ENCODE peak calls at places on chromosomes 12 and 14, in five cellular contexts. U, K, F, I and G are unnamed samples.

GRCh38 chr12:64450711-64451486 is 1.0 kb upstream of the TBK1 start:
- DNase-seq in U (no peak), K (peak), F (no peak), I (no peak), G (no peak)

GRCh38 chr12:66742508-66743367 is 63.9 kb upstream of the GRIP1 start:
- DNase-seq in U (no peak), K (no peak), F (no peak), I (no peak), G (no peak)

GRCh38 chr14:21071225-21072041 is 1.3 kb downstream of the ARHGEF40 start:
- DNase-seq in U (peak), K (peak), F (peak), I (peak), G (no peak)

GRCh38 chr12:120012067-120012621 is 23.1 kb downstream of the BICDL1 start:
- DNase-seq in U (peak), K (peak), F (no peak), I (peak), G (no peak)

GRCh38 chr12:16939871-16940306 is 333.9 kb upstream of the LMO3 start:
- DNase-seq in U (peak), K (peak), F (peak), I (no peak), G (no peak)

GRCh38 chr14:70281938-70282337 is 77.5 kb downstream of the COX16 start:
- DNase-seq in U (no peak), K (peak), F (no peak), I (no peak), G (no peak)

GRCh38 chr12:62834971-62835547 is 99.9 kb downstream of the PPM1H start:
- DNase-seq in U (no peak), K (no peak), F (no peak), I (no peak), G (no peak)

GRCh38 chr14:86310148-86310547 is 780.2 kb downstream of the FLRT2 start:
- DNase-seq in U (no peak), K (no peak), F (no peak), I (no peak), G (no peak)

GRCh38 chr12:9951026-9951652 is 19.0 kb upstream of the CLEC2A start:
- DNase-seq in U (no peak), K (no peak), F (no peak), I (peak), G (no peak)

GRCh38 chr14:100762901-100763300 is 36.2 kb downstream of the DLK1 start:
- DNase-seq in U (no peak), K (no peak), F (no peak), I (no peak), G (no peak)

GRCh38 chr14:77260631-77261030 is 10.4 kb downstream of the NGB start:
- DNase-seq in U (no peak), K (no peak), F (no peak), I (no peak), G (no peak)

GRCh38 chr14:89801128-89801527 is 153.4 kb downstream of the EFCAB11 start:
- DNase-seq in U (no peak), K (no peak), F (no peak), I (no peak), G (no peak)

GRCh38 chr12:96371787-96372699 is 28.2 kb downstream of the CDK17 start:
- DNase-seq in U (no peak), K (peak), F (no peak), I (no peak), G (no peak)

GRCh38 chr12:108399514-108399913 is 60.4 kb upstream of the CMKLR1 start:
- DNase-seq in U (no peak), K (no peak), F (no peak), I (no peak), G (no peak)

GRCh38 chr14:37587881-37588666 is 7.0 kb downstream of the FOXA1 start:
- DNase-seq in U (peak), K (peak), F (no peak), I (no peak), G (no peak)

GRCh38 chr14:105088812-105089745 is 23.8 kb upstream of the GPR132 start:
- DNase-seq in U (no peak), K (no peak), F (peak), I (no peak), G (no peak)

GRCh38 chr14:75170797-75171196 is 5.6 kb downstream of the TMED10 start:
- DNase-seq in U (no peak), K (no peak), F (no peak), I (no peak), G (no peak)

GRCh38 chr14:65370890-65371289 is 41.6 kb upstream of the FUT8 start:
- DNase-seq in U (no peak), K (no peak), F (no peak), I (no peak), G (no peak)

GRCh38 chr14:72128629-72129028 is 196.4 kb downstream of the RGS6 start:
- DNase-seq in U (no peak), K (no peak), F (no peak), I (no peak), G (no peak)

GRCh38 chr14:50039734-50040400 is 76.5 kb downstream of the VCPKMT start:
- DNase-seq in U (no peak), K (no peak), F (no peak), I (no peak), G (no peak)

GRCh38 chr12:34298176-34298970 is 276.1 kb downstream of the ALG10 start:
- DNase-seq in U (no peak), K (no peak), F (no peak), I (no peak), G (no peak)

GRCh38 chr12:24760162-24760561 is 188.7 kb downstream of the BCAT1 start:
- DNase-seq in U (no peak), K (peak), F (no peak), I (no peak), G (no peak)

GRCh38 chr14:31096255-31096654 is 70.1 kb upstream of the STRN3 start:
- DNase-seq in U (no peak), K (no peak), F (no peak), I (no peak), G (no peak)

GRCh38 chr14:54763761-54764160 is 138.9 kb downstream of the GCH1 start:
- DNase-seq in U (no peak), K (no peak), F (no peak), I (no peak), G (no peak)

GRCh38 chr12:57549909-57550627 is at the start of gene KIF5A:
- DNase-seq in U (peak), K (peak), F (no peak), I (peak), G (peak)

GRCh38 chr12:91778938-91779400 is 366.7 kb downstream of the BTG1 start:
- DNase-seq in U (no peak), K (no peak), F (peak), I (peak), G (no peak)

GRCh38 chr12:54394281-54394719 is 9.8 kb upstream of the ZNF385A start:
- DNase-seq in U (peak), K (peak), F (peak), I (no peak), G (no peak)

GRCh38 chr14:64510825-64511679 is 6.5 kb downstream of the ZBTB1 start:
- DNase-seq in U (peak), K (peak), F (peak), I (peak), G (no peak)

GRCh38 chr14:91286530-91286937 is 42.0 kb upstream of the GPR68 start:
- DNase-seq in U (peak), K (peak), F (peak), I (peak), G (peak)

GRCh38 chr14:28754209-28754985 is 12.2 kb upstream of the FOXG1 start:
- DNase-seq in U (peak), K (peak), F (no peak), I (no peak), G (no peak)

GRCh38 chr14:30610719-30611388 is 11.3 kb upstream of the SCFD1 start:
- DNase-seq in U (no peak), K (no peak), F (peak), I (peak), G (no peak)

GRCh38 chr14:70047598-70048312 is 141.0 kb downstream of the SLC8A3 start:
- DNase-seq in U (no peak), K (no peak), F (no peak), I (no peak), G (no peak)

GRCh38 chr12:1103051-1103450 is 112.0 kb downstream of the ERC1 start:
- DNase-seq in U (no peak), K (peak), F (no peak), I (no peak), G (no peak)

GRCh38 chr12:47551426-47551851 is 154.4 kb downstream of the RPAP3 start:
- DNase-seq in U (no peak), K (no peak), F (no peak), I (no peak), G (no peak)

GRCh38 chr12:80761818-80762217 is 45.1 kb downstream of the MYF5 start:
- DNase-seq in U (no peak), K (no peak), F (no peak), I (no peak), G (no peak)

GRCh38 chr14:94376976-94377865 is 11.2 kb downstream of the SERPINA1 start:
- DNase-seq in U (no peak), K (no peak), F (no peak), I (no peak), G (no peak)
- TF ChIP-seq CTCF in U (no peak), K (no peak), F (no peak), I (no peak), G (no peak)

DNA sequence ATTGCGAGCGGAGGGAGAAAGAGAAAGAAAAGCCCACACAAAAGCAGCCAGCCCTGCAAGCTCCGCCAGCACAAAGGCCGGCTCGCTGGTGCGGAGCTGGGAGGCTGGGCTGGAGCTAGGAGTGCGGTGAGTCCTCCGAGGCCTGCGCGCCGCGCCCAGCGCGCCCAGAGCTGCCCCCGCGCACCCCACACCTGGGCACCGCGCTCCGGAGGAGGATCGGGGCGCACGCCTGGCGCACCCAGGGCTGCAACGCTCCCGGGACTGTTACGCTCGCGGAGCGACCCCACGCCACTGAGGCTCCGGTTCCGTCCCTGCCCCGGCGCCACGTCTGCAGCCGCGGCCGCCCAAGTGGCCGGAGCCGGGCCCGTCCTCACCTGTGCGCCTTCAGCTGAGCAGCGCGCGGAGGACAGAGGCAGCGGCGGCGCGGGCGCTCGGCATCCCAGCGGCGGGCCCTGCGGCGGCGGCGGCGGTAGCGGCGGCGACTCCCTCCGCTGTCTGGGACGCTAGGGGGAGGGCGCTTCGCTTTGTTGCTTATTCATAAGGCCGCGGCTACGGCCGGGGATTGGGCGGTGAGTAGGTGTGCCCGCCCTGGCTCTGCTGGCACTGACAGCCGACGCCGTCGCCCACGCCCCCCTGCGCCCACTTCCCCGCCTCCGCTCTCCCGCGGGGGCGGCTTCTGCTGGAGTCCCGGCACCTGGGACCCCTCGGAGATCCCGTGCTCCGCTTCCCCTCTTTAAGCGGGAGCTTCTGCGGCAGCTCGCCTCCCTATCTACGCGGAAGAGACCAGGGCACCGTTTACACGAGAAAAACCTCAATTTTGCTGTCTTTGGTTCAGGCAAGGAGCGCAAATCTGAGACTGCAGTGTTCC is at the start of gene ARMH4:
- DNase-seq in U (peak), K (peak), F (peak), I (peak), G (peak)
- TF ChIP-seq CTCF in U (peak), K (peak), F (no peak), I (no peak), G (no peak)

GRCh38 chr12:118714500-118714899 is 266.8 kb upstream of the SRRM4 start:
- DNase-seq in U (no peak), K (no peak), F (no peak), I (no peak), G (no peak)

GRCh38 chr12:118715647-118716046 is 265.7 kb upstream of the SRRM4 start:
- DNase-seq in U (no peak), K (no peak), F (no peak), I (no peak), G (no peak)

GRCh38 chr12:118711185-118711584 is 270.2 kb upstream of the SRRM4 start:
- DNase-seq in U (no peak), K (no peak), F (no peak), I (no peak), G (no peak)

DNA sequence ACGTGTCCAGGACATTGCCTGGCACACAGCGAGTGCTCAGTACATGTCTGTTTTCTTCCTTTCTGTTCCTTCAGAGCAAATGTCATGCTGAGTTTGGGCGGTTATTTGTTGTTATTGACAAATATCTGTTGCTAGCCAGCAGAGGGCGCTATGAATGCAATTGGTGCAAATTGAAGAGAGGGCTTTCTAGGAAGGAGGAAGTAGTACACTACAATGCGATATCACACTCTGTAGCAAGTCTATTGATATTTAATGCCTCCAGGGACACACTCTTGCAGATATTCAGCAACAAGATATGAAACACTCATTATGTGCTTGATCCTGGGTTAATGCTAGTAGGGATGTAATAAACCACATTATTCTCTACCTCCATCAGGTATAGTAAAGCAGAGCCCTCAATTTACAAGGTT is 267.3 kb upstream of the SRRM4 start:
- DNase-seq in U (peak), K (peak), F (no peak), I (no peak), G (no peak)
- TF ChIP-seq CTCF in U (peak), K (peak), F (no peak), I (no peak), G (peak)

DNA sequence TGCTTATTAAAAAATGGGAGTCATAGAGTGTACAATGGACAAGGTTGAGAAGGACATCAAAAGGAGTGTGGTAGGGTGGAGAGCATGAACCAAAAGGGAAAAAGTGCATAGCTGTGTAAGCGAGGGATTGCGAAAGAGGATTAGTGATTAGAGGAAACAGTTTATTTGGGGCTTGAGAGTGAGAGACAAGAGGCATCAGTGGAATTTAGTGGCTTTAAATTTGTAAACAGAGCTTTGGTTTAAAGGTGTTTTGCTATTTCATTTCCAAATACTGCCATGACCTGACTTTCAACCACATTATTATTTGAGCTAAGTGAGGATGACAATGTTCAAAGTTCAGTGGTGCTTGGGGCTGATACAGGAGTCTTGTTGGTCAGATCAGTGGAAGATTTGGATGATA is 53.4 kb downstream of the SLC16A7 start:
- DNase-seq in U (no peak), K (no peak), F (no peak), I (no peak), G (no peak)
- TF ChIP-seq CTCF in U (no peak), K (no peak), F (no peak), I (no peak), G (no peak)

GRCh38 chr14:87334997-87335675 is 657.8 kb downstream of the GALC start:
- DNase-seq in U (no peak), K (no peak), F (no peak), I (no peak), G (no peak)
- TF ChIP-seq CTCF in U (peak), K (peak), F (no peak), I (no peak), G (peak)

GRCh38 chr12:30965613-30965985 is 39.1 kb downstream of the TSPAN11 start:
- DNase-seq in U (peak), K (no peak), F (peak), I (no peak), G (no peak)
- TF ChIP-seq CTCF in U (peak), K (peak), F (no peak), I (no peak), G (no peak)

GRCh38 chr14:88168498-88169165 is 154.4 kb downstream of the KCNK10 start:
- DNase-seq in U (peak), K (peak), F (peak), I (peak), G (no peak)

GRCh38 chr14:88163731-88164255 is 158.9 kb downstream of the GPR65 start:
- DNase-seq in U (no peak), K (no peak), F (no peak), I (no peak), G (no peak)

GRCh38 chr14:88168025-88168424 is 155.0 kb downstream of the KCNK10 start:
- DNase-seq in U (no peak), K (no peak), F (no peak), I (no peak), G (no peak)

GRCh38 chr14:88166616-88167015 is 156.5 kb downstream of the KCNK10 start:
- DNase-seq in U (no peak), K (no peak), F (no peak), I (no peak), G (no peak)

GRCh38 chr14:88164906-88165534 is 158.0 kb downstream of the KCNK10 start:
- DNase-seq in U (no peak), K (no peak), F (no peak), I (no peak), G (no peak)
- TF ChIP-seq CTCF in U (no peak), K (no peak), F (no peak), I (no peak), G (no peak)

GRCh38 chr12:132554857-132555630 is 55.3 kb downstream of the LRCOL1 start:
- DNase-seq in U (no peak), K (peak), F (no peak), I (peak), G (no peak)
- TF ChIP-seq CTCF in U (peak), K (peak), F (no peak), I (no peak), G (peak)

GRCh38 chr12:77045183-77045582 is 20.2 kb downstream of the E2F7 start:
- DNase-seq in U (no peak), K (no peak), F (no peak), I (no peak), G (no peak)

GRCh38 chr12:77047341-77048202 is 17.8 kb downstream of the E2F7 start:
- DNase-seq in U (no peak), K (no peak), F (no peak), I (no peak), G (no peak)

GRCh38 chr12:77053259-77053658 is 12.1 kb downstream of the E2F7 start:
- DNase-seq in U (no peak), K (no peak), F (no peak), I (no peak), G (no peak)

GRCh38 chr12:77054856-77055255 is 10.5 kb downstream of the E2F7 start:
- DNase-seq in U (no peak), K (no peak), F (no peak), I (no peak), G (no peak)

DNA sequence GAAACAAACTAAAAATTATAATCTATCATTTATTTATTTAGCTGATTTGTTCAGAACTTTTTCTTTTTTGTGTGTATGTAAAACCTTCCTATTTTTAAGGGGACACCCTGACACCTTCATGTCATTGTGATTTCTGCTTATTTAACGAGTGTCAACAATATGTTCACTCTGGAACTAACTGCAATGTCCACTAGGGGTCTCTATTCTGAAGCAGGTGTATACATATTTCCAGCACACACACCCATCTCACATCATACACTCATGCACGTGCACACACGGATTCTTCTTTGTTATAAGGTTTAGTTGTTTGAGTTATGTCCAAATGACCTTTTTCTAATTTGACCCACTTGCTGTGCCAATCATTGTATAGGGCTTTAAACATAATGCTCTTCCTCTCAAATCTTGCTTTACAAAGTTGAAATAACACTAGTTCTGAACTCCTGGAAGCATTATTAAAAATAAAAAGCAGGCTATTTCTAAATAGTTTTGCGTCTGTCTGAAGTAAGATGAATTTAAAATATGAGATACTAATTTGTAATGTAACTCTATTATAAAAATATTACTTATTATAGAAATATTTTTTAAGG is 15.5 kb downstream of the E2F7 start:
- DNase-seq in U (no peak), K (peak), F (no peak), I (no peak), G (no peak)
- TF ChIP-seq CTCF in U (peak), K (peak), F (peak), I (peak), G (peak)

DNA sequence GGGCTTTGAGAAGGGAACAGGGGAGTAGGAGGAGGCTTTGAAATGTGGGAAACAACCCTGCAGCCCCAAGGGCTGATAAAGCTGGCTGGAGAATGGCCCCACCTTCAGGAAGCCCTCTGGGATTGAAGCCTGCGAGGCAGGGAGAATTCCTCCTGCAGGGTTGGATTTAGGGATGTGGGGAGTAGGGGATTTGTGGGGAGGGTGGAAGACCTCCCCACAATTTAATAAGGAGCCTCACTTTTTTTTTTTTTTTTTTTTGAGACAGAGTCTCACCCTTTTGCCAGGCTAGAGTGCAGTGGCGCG is 88.8 kb upstream of the NCOR2 start:
- DNase-seq in U (no peak), K (no peak), F (no peak), I (no peak), G (no peak)
- TF ChIP-seq CTCF in U (peak), K (no peak), F (no peak), I (no peak), G (no peak)